ENCODE peak calls at places on chromosomes 1 and 21, in six cellular contexts. A, S, W, H, N and Z are unnamed samples.

GRCh38 chr1:181936768-181937581 is 124.5 kb downstream of the ZNF648 start:
- DNase-seq in A (no peak), S (no peak), W (peak), H (peak), N (peak), Z (no peak)

GRCh38 chr1:219020386-219020785 is 153.3 kb upstream of the LYPLAL1 start:
- DNase-seq in A (no peak), S (no peak), W (no peak), H (no peak), N (no peak), Z (no peak)

GRCh38 chr1:94349853-94350252 is 68.3 kb upstream of the ABCD3 start:
- DNase-seq in A (no peak), S (no peak), W (no peak), H (no peak), N (no peak), Z (no peak)

GRCh38 chr1:171769171-171769570 is 12.3 kb upstream of the METTL13 start:
- DNase-seq in A (no peak), S (no peak), W (no peak), H (no peak), N (no peak), Z (no peak)

GRCh38 chr1:180168786-180169640 is 14.3 kb downstream of the QSOX1 start:
- DNase-seq in A (no peak), S (no peak), W (no peak), H (peak), N (peak), Z (no peak)

GRCh38 chr1:150282558-150282958 is 204 bp downstream of the CIART start:
- DNase-seq in A (no peak), S (no peak), W (no peak), H (peak), N (no peak), Z (no peak)

GRCh38 chr1:147768582-147768981 is 8.2 kb upstream of the GJA5 start:
- DNase-seq in A (no peak), S (no peak), W (no peak), H (no peak), N (no peak), Z (no peak)

GRCh38 chr1:31793586-31794285 is 22.1 kb downstream of the SPOCD1 start:
- DNase-seq in A (no peak), S (no peak), W (no peak), H (no peak), N (no peak), Z (no peak)

GRCh38 chr1:21734526-21734925 is 48.4 kb downstream of the USP48 start:
- DNase-seq in A (no peak), S (no peak), W (no peak), H (no peak), N (no peak), Z (no peak)

GRCh38 chr1:34829250-34829649 is 30.3 kb downstream of the SMIM12 start:
- DNase-seq in A (no peak), S (no peak), W (no peak), H (no peak), N (no peak), Z (peak)

GRCh38 chr1:152622803-152623202 is at the start of gene LCE3A:
- DNase-seq in A (no peak), S (no peak), W (no peak), H (no peak), N (no peak), Z (no peak)

GRCh38 chr1:37995773-37996379 is 6.1 kb upstream of the SF3A3 start:
- DNase-seq in A (no peak), S (no peak), W (peak), H (peak), N (no peak), Z (no peak)

GRCh38 chr21:16573581-16573980 is 843.8 kb downstream of the USP25 start:
- DNase-seq in A (no peak), S (no peak), W (no peak), H (no peak), N (no peak), Z (no peak)

GRCh38 chr1:151011154-151011850 is 3.1 kb downstream of the PRUNE1 start:
- DNase-seq in A (no peak), S (no peak), W (no peak), H (no peak), N (no peak), Z (no peak)

GRCh38 chr1:8831329-8831728 is 13.9 kb upstream of the RERE start:
- DNase-seq in A (no peak), S (no peak), W (no peak), H (no peak), N (no peak), Z (no peak)

GRCh38 chr1:205344010-205344808 is 12.5 kb downstream of the KLHDC8A start:
- DNase-seq in A (peak), S (peak), W (no peak), H (peak), N (no peak), Z (no peak)

GRCh38 chr21:36385233-36385908 is at the start of gene CHAF1B:
- DNase-seq in A (peak), S (peak), W (peak), H (peak), N (peak), Z (peak)

GRCh38 chr1:229364216-229365065 is 21.6 kb upstream of the CCSAP start:
- DNase-seq in A (no peak), S (no peak), W (no peak), H (no peak), N (no peak), Z (peak)

GRCh38 chr1:173853074-173853473 is 14.7 kb downstream of the GAS5 start:
- DNase-seq in A (no peak), S (no peak), W (no peak), H (no peak), N (no peak), Z (no peak)

GRCh38 chr1:21956720-21957552 is 19.8 kb upstream of the HSPG2 start:
- DNase-seq in A (peak), S (no peak), W (peak), H (peak), N (no peak), Z (no peak)

GRCh38 chr1:183515002-183515689 is 42.8 kb downstream of the SMG7 start:
- DNase-seq in A (no peak), S (no peak), W (no peak), H (no peak), N (no peak), Z (no peak)

GRCh38 chr1:200732438-200732837 is 6.3 kb upstream of the CAMSAP2 start:
- DNase-seq in A (no peak), S (no peak), W (no peak), H (no peak), N (no peak), Z (no peak)

GRCh38 chr1:91795601-91796389 is 90.2 kb downstream of the TGFBR3 start:
- DNase-seq in A (no peak), S (no peak), W (no peak), H (no peak), N (no peak), Z (no peak)

GRCh38 chr1:37035014-37035686 is 835 bp upstream of the GRIK3 start:
- DNase-seq in A (no peak), S (no peak), W (no peak), H (no peak), N (no peak), Z (no peak)

GRCh38 chr1:112510340-112510739 is 1.6 kb downstream of the WNT2B start:
- DNase-seq in A (no peak), S (no peak), W (no peak), H (no peak), N (no peak), Z (peak)

GRCh38 chr1:10474613-10475507 is at the start of gene PEX14:
- DNase-seq in A (peak), S (peak), W (peak), H (peak), N (peak), Z (peak)

GRCh38 chr1:98929456-98929855 is 75.2 kb downstream of the PLPPR5 start:
- DNase-seq in A (no peak), S (no peak), W (no peak), H (no peak), N (no peak), Z (no peak)

GRCh38 chr1:207051615-207051943 is 571 bp upstream of the YOD1 start:
- DNase-seq in A (no peak), S (no peak), W (no peak), H (no peak), N (no peak), Z (no peak)

GRCh38 chr1:152497273-152497672 is 13.3 kb upstream of the LCE5A start:
- DNase-seq in A (no peak), S (no peak), W (no peak), H (no peak), N (no peak), Z (no peak)

GRCh38 chr1:100631015-100631521 is 88.5 kb upstream of the VCAM1 start:
- DNase-seq in A (no peak), S (no peak), W (no peak), H (no peak), N (no peak), Z (no peak)

GRCh38 chr1:1067284-1068076 is 6.6 kb downstream of the RNF223 start:
- DNase-seq in A (no peak), S (no peak), W (no peak), H (no peak), N (no peak), Z (no peak)

GRCh38 chr1:156428772-156429288 is 59.8 kb downstream of the RHBG start:
- DNase-seq in A (no peak), S (no peak), W (no peak), H (no peak), N (no peak), Z (no peak)

GRCh38 chr1:243230914-243231313 is 24.2 kb downstream of the CEP170 start:
- DNase-seq in A (no peak), S (peak), W (no peak), H (peak), N (peak), Z (no peak)

GRCh38 chr21:44701023-44701400 is 4.0 kb downstream of the KRTAP10-12 start:
- DNase-seq in A (no peak), S (no peak), W (no peak), H (no peak), N (no peak), Z (peak)

GRCh38 chr1:205633421-205633976 is 1.7 kb upstream of the ELK4 start:
- DNase-seq in A (no peak), S (no peak), W (no peak), H (no peak), N (no peak), Z (no peak)

GRCh38 chr1:206556748-206557635 is 49.7 kb downstream of the RASSF5 start:
- DNase-seq in A (peak), S (peak), W (peak), H (peak), N (peak), Z (peak)

GRCh38 chr21:20258542-20258941 is 739.7 kb upstream of the NCAM2 start:
- DNase-seq in A (no peak), S (no peak), W (no peak), H (no peak), N (no peak), Z (no peak)

GRCh38 chr1:10673305-10673704 is 123.1 kb downstream of the CASZ1 start:
- DNase-seq in A (no peak), S (no peak), W (no peak), H (no peak), N (no peak), Z (no peak)

GRCh38 chr1:165476776-165477175 is 31.9 kb upstream of the RXRG start:
- DNase-seq in A (no peak), S (no peak), W (no peak), H (no peak), N (no peak), Z (no peak)

GRCh38 chr1:59158321-59158720 is 138.6 kb upstream of the FGGY start:
- DNase-seq in A (no peak), S (no peak), W (no peak), H (no peak), N (no peak), Z (no peak)